ENCODE peak calls at places on chromosomes 13 and 19, in five cellular contexts. Y is astrocyte of the spinal cord, K is AG04450, V is kidney, U is endothelial cell of umbilical vein. I is an unnamed sample.

GRCh38 chr13:98719527-98720250 is 32.8 kb downstream of the SLC15A1 start:
- DNase-seq in Y (no peak), K (no peak), V (no peak), U (no peak), I (no peak)

GRCh38 chr13:75425216-75426009 is 56.6 kb downstream of the TBC1D4 start:
- DNase-seq in Y (no peak), K (no peak), V (no peak), U (no peak), I (no peak)

GRCh38 chr19:48445256-48445605 is 552 bp upstream of the GRWD1 start:
- DNase-seq in Y (peak; percentile 93), K (peak; percentile 85), V (no peak), U (peak; percentile 96), I (peak; percentile 82)

GRCh38 chr19:40424637-40425449 is 949 bp downstream of the SERTAD1 start:
- DNase-seq in Y (peak; percentile 24), K (no peak), V (no peak), U (peak; percentile 32), I (no peak)

GRCh38 chr13:73715114-73715909 is 418.9 kb downstream of the KLF12 start:
- DNase-seq in Y (no peak), K (no peak), V (no peak), U (no peak), I (no peak)

GRCh38 chr13:102687520-102687919 is 7.3 kb downstream of the METTL21C start:
- DNase-seq in Y (no peak), K (no peak), V (no peak), U (no peak), I (no peak)

GRCh38 chr19:47697863-47698609 is 15.2 kb upstream of the EHD2 start:
- DNase-seq in Y (peak; percentile 84), K (peak; percentile 53), V (peak; percentile 87), U (peak; percentile 79), I (peak; percentile 57)

GRCh38 chr13:52356327-52356726 is 49.6 kb downstream of the THSD1 start:
- DNase-seq in Y (peak; percentile 66), K (no peak), V (no peak), U (no peak), I (peak; percentile 28)

GRCh38 chr19:18479964-18480723 is 41.7 kb downstream of the ELL start:
- DNase-seq in Y (no peak), K (no peak), V (peak; percentile 93), U (peak; percentile 33), I (no peak)

GRCh38 chr19:31015778-31016177 is 333.5 kb downstream of the TSHZ3 start:
- DNase-seq in Y (no peak), K (no peak), V (no peak), U (no peak), I (no peak)

GRCh38 chr13:27599845-27600553 is 20.3 kb downstream of the LNX2 start:
- DNase-seq in Y (peak; percentile 76), K (no peak), V (no peak), U (peak; percentile 70), I (peak; percentile 75)

GRCh38 chr19:19349365-19349764 is 28.7 kb downstream of the MAU2 start:
- DNase-seq in Y (no peak), K (no peak), V (no peak), U (no peak), I (no peak)

GRCh38 chr19:19550454-19550842 is 12.4 kb downstream of the CILP2 start:
- DNase-seq in Y (peak; percentile 70), K (no peak), V (no peak), U (no peak), I (peak; percentile 67)

GRCh38 chr19:13707901-13708300 is 56.4 kb upstream of the MRI1 start:
- DNase-seq in Y (no peak), K (no peak), V (no peak), U (no peak), I (peak; percentile 52)

GRCh38 chr19:19587776-19588175 is 30.7 kb downstream of the PBX4 start:
- DNase-seq in Y (no peak), K (no peak), V (no peak), U (no peak), I (no peak)

GRCh38 chr13:27658569-27658968 is 36.9 kb downstream of the POLR1D start:
- DNase-seq in Y (peak; percentile 22), K (no peak), V (no peak), U (peak; percentile 41), I (no peak)

GRCh38 chr13:95579303-95579702 is 26.8 kb downstream of the CLDN10 start:
- DNase-seq in Y (no peak), K (no peak), V (no peak), U (no peak), I (no peak)

GRCh38 chr13:48828962-48829405 is 146.7 kb upstream of the FNDC3A start:
- DNase-seq in Y (no peak), K (no peak), V (no peak), U (no peak), I (no peak)

GRCh38 chr13:36919833-36920611 is at the start of gene SMAD9:
- DNase-seq in Y (peak; percentile 62), K (no peak), V (peak; percentile 88), U (peak; percentile 58), I (peak; percentile 26)

GRCh38 chr13:36918246-36919060 is 1.6 kb downstream of the SMAD9 start:
- DNase-seq in Y (peak; percentile 29), K (no peak), V (no peak), U (peak; percentile 60), I (peak; percentile 19)

GRCh38 chr13:36921902-36922301 is 1.9 kb upstream of the SMAD9 start:
- DNase-seq in Y (no peak), K (no peak), V (no peak), U (no peak), I (no peak)

GRCh38 chr13:36919206-36919832 is 719 bp downstream of the SMAD9 start:
- DNase-seq in Y (no peak), K (no peak), V (no peak), U (no peak), I (peak; percentile 3)

GRCh38 chr13:36920612-36921185 is 661 bp upstream of the SMAD9 start:
- DNase-seq in Y (no peak), K (no peak), V (no peak), U (peak; percentile 10), I (no peak)
- H3K4me3 ChIP-seq in Y (peak overlapping the region; percentile 75), K (peak overlapping the region; percentile 75), V (no peak overlapping the region), U (no peak overlapping the region), I (peak overlapping the region; percentile 65)

GRCh38 chr13:21672811-21673591 is 2.1 kb downstream of the FGF9 start:
- DNase-seq in Y (no peak), K (no peak), V (peak; percentile 78), U (no peak), I (no peak)

GRCh38 chr13:21671793-21672680 is 1.2 kb downstream of the FGF9 start:
- DNase-seq in Y (no peak), K (no peak), V (no peak), U (no peak), I (no peak)

GRCh38 chr13:21674271-21675009 is 3.6 kb downstream of the FGF9 start:
- DNase-seq in Y (no peak), K (no peak), V (peak; percentile 69), U (no peak), I (no peak)

GRCh38 chr13:21675095-21676007 is 4.5 kb downstream of the FGF9 start:
- DNase-seq in Y (no peak), K (no peak), V (peak; percentile 87), U (no peak), I (no peak)

DNA sequence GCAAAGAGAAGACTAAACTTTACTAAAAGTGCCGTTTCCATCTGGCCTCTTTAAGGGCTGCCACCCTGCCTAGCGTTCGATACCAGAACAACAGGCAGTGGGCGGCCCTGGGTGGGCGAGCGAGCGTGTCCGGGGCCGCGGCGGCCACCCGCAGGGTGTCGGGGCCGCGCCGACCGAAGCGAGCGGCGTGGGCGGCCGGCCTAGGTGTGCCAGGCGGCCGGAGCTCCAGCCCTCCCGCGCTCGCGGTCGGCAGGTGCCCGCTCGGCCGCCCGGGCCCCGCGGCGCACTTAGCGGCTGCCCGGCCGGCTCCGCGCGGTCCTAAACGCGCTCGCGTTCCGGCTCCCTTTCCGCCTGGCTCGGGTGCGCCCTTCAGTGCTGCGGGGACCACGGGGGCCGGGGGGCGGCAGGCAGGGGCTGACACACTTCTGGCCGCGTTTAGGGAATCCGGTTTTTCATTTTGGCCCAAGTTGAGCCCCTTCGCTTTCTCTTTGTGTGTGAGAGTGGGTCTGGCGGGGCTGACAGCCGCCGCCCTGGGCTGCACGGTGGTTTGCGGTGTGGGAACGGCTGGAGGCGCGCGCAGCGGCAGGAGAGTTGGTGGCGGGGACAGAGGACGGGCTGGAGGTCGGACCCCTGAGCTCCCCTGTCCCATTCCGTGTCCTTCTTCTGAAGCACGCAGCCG is 2.9 kb downstream of the FGF9 start:
- DNase-seq in Y (no peak), K (no peak), V (peak; percentile 75), U (peak; percentile 23), I (no peak)
- TF ChIP-seq CTCF in Y (no peak), K (no peak), V (no peak), U (no peak), I (no peak)

DNA sequence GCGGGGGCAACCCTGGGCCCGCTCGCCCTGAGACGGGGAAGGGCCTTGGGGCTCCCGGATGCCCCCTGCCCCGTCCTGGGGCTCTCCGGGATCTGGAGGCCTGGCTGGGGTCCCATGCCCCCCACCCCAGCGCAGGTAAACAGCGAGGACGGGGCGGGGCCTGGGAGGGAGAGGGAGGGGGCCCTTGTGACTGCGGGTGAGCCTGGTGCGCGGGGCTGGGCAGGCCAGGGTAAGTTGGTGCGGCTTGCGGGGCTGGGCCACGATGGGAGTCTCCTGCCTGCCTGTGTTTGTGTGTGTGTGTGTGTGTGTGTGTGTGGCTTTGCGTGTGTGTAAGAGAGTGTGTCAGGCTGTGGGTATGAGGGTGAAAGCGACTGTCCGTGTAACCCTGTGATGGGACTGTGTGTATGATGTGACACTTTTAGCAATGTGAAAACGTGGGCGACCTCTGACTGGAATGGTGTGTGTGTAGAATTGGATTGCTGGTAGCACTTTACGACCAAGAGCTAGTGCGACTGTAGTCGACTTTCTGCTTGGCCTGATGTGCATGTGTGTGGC is 426 bp downstream of the KLC3 start:
- DNase-seq in Y (no peak), K (no peak), V (no peak), U (no peak), I (no peak)
- H3K4me3 ChIP-seq in Y (no peak overlapping the region), K (peak overlapping the region; percentile 13), V (no peak overlapping the region), U (no peak overlapping the region), I (peak overlapping the region; percentile 18)

GRCh38 chr13:28819046-28819747 is 942 bp upstream of the MTUS2 start:
- DNase-seq in Y (peak; percentile 12), K (no peak), V (no peak), U (peak; percentile 14), I (no peak)

GRCh38 chr13:28819748-28820098 is 416 bp upstream of the MTUS2 start:
- DNase-seq in Y (no peak), K (no peak), V (no peak), U (peak; percentile 40), I (no peak)

GRCh38 chr13:28822161-28822560 is 2.0 kb downstream of the MTUS2 start:
- DNase-seq in Y (no peak), K (no peak), V (no peak), U (no peak), I (no peak)

GRCh38 chr13:28820099-28821051 is at the start of gene MTUS2:
- DNase-seq in Y (no peak), K (no peak), V (no peak), U (peak; percentile 3), I (no peak)

DNA sequence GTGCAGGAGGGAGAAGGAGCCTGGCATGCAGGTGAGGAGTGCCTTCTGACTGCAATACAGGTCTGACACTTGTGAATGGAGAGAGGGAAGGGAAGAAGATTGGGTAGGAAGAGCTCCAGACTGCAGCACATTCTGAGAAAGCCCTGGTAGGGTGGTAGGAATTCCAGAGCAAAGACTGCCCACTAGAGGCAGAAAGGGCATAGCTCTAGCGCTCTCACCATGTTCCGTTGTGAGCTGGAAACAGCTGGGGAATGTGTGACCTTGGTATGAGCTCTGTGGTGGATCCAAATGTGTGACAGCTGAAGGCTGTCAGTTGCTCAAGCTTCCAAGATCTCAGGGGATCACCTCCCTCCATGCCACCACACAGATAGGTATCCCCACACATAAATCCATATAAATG is 2.9 kb upstream of the MTUS2 start:
- DNase-seq in Y (no peak), K (no peak), V (no peak), U (no peak), I (no peak)
- TF ChIP-seq CTCF in Y (no peak), K (no peak), V (no peak), U (peak; percentile 5), I (no peak)

I was measured in astrocyte of the cerebellum.